ENCODE peak calls at places on chromosomes 12 and 14, in seven cellular contexts. One of them, this sample, is unnamed.
A peak's percentile ranks its signal among the peaks of the same experiment; 100 is the strongest.

GRCh38 chr14:84065811-84066210 is 1464.1 kb upstream of the FLRT2 start:
- DNase-seq in pancreas: no peak
- DNase-seq in endodermal cell: no peak
- DNase-seq in AG04450: no peak
- DNase-seq in tibial artery: no peak
- DNase-seq in fibroblast of the aortic adventitia: no peak
- DNase-seq in breast epithelium: no peak
- DNase-seq in this sample: no peak

GRCh38 chr14:96104469-96105057 is 65.4 kb downstream of the C14orf132 start:
- DNase-seq in pancreas: peak; percentile 91
- DNase-seq in endodermal cell: peak; percentile 17
- DNase-seq in AG04450: peak; percentile 99
- DNase-seq in tibial artery: peak; percentile 90
- DNase-seq in fibroblast of the aortic adventitia: peak; percentile 98
- DNase-seq in breast epithelium: peak; percentile 87
- DNase-seq in this sample: peak; percentile 99

GRCh38 chr12:43957732-43958131 is 121.9 kb downstream of the TMEM117 start:
- DNase-seq in pancreas: no peak
- DNase-seq in endodermal cell: peak; percentile 62
- DNase-seq in AG04450: peak; percentile 15
- DNase-seq in tibial artery: no peak
- DNase-seq in fibroblast of the aortic adventitia: peak; percentile 71
- DNase-seq in breast epithelium: no peak
- DNase-seq in this sample: peak; percentile 79

GRCh38 chr12:15662303-15662980 is 126.7 kb downstream of the EPS8 start:
- DNase-seq in pancreas: no peak
- DNase-seq in endodermal cell: no peak
- DNase-seq in AG04450: peak; percentile 69
- DNase-seq in tibial artery: no peak
- DNase-seq in fibroblast of the aortic adventitia: peak; percentile 90
- DNase-seq in breast epithelium: no peak
- DNase-seq in this sample: peak; percentile 87

GRCh38 chr12:53500119-53500775 is 836 bp upstream of the TARBP2 start:
- DNase-seq in pancreas: peak; percentile 67
- DNase-seq in endodermal cell: no peak
- DNase-seq in AG04450: no peak
- DNase-seq in tibial artery: peak; percentile 92
- DNase-seq in fibroblast of the aortic adventitia: peak; percentile 91
- DNase-seq in breast epithelium: peak; percentile 81
- DNase-seq in this sample: peak; percentile 91

GRCh38 chr12:6691473-6691872 is 2.3 kb upstream of the ZNF384 start:
- DNase-seq in pancreas: no peak
- DNase-seq in endodermal cell: no peak
- DNase-seq in AG04450: no peak
- DNase-seq in tibial artery: no peak
- DNase-seq in fibroblast of the aortic adventitia: peak; percentile 60
- DNase-seq in breast epithelium: no peak
- DNase-seq in this sample: peak; percentile 70

GRCh38 chr12:109173443-109174240 is 57.3 kb downstream of the ACACB start:
- DNase-seq in pancreas: no peak
- DNase-seq in endodermal cell: peak; percentile 20
- DNase-seq in AG04450: no peak
- DNase-seq in tibial artery: no peak
- DNase-seq in fibroblast of the aortic adventitia: no peak
- DNase-seq in breast epithelium: no peak
- DNase-seq in this sample: no peak

GRCh38 chr12:124125472-124125871 is 152.5 kb downstream of the ZNF664 start:
- DNase-seq in pancreas: no peak
- DNase-seq in endodermal cell: peak; percentile 35
- DNase-seq in AG04450: no peak
- DNase-seq in tibial artery: no peak
- DNase-seq in fibroblast of the aortic adventitia: no peak
- DNase-seq in breast epithelium: no peak
- DNase-seq in this sample: no peak

GRCh38 chr12:52191841-52192791 is at the start of gene KRT80:
- DNase-seq in pancreas: peak; percentile 93
- DNase-seq in endodermal cell: no peak
- DNase-seq in AG04450: peak; percentile 95
- DNase-seq in tibial artery: peak; percentile 91
- DNase-seq in fibroblast of the aortic adventitia: peak; percentile 99
- DNase-seq in breast epithelium: peak; percentile 97
- DNase-seq in this sample: peak; percentile 99

GRCh38 chr12:104790296-104791125 is 167.6 kb downstream of the SLC41A2 start:
- DNase-seq in pancreas: peak; percentile 54
- DNase-seq in endodermal cell: peak; percentile 92
- DNase-seq in AG04450: no peak
- DNase-seq in tibial artery: no peak
- DNase-seq in fibroblast of the aortic adventitia: no peak
- DNase-seq in breast epithelium: no peak
- DNase-seq in this sample: no peak

GRCh38 chr12:108955225-108955835 is 65.5 kb downstream of the SVOP start:
- DNase-seq in pancreas: no peak
- DNase-seq in endodermal cell: no peak
- DNase-seq in AG04450: no peak
- DNase-seq in tibial artery: no peak
- DNase-seq in fibroblast of the aortic adventitia: peak; percentile 9
- DNase-seq in breast epithelium: no peak
- DNase-seq in this sample: peak; percentile 2

GRCh38 chr14:97299661-97300060 is 502.5 kb downstream of the VRK1 start:
- DNase-seq in pancreas: no peak
- DNase-seq in endodermal cell: peak; percentile 74
- DNase-seq in AG04450: no peak
- DNase-seq in tibial artery: no peak
- DNase-seq in fibroblast of the aortic adventitia: no peak
- DNase-seq in breast epithelium: no peak
- DNase-seq in this sample: no peak

GRCh38 chr12:116675339-116676107 is 62.3 kb downstream of the SPRING1 start:
- DNase-seq in pancreas: no peak
- DNase-seq in endodermal cell: no peak
- DNase-seq in AG04450: no peak
- DNase-seq in tibial artery: no peak
- DNase-seq in fibroblast of the aortic adventitia: no peak
- DNase-seq in breast epithelium: no peak
- DNase-seq in this sample: no peak

GRCh38 chr12:53506450-53506785 is 866 bp downstream of the NPFF start:
- DNase-seq in pancreas: no peak
- DNase-seq in endodermal cell: no peak
- DNase-seq in AG04450: no peak
- DNase-seq in tibial artery: no peak
- DNase-seq in fibroblast of the aortic adventitia: no peak
- DNase-seq in breast epithelium: no peak
- DNase-seq in this sample: no peak

GRCh38 chr14:80959448-80960006 is 4.1 kb downstream of the TSHR start:
- DNase-seq in pancreas: no peak
- DNase-seq in endodermal cell: no peak
- DNase-seq in AG04450: no peak
- DNase-seq in tibial artery: no peak
- DNase-seq in fibroblast of the aortic adventitia: no peak
- DNase-seq in breast epithelium: no peak
- DNase-seq in this sample: no peak

GRCh38 chr12:102169922-102170698 is 27.5 kb downstream of the PMCH start:
- DNase-seq in pancreas: peak; percentile 15
- DNase-seq in endodermal cell: no peak
- DNase-seq in AG04450: no peak
- DNase-seq in tibial artery: no peak
- DNase-seq in fibroblast of the aortic adventitia: peak; percentile 48
- DNase-seq in breast epithelium: no peak
- DNase-seq in this sample: peak; percentile 41

GRCh38 chr12:130775953-130776856 is 60.1 kb upstream of the RIMBP2 start:
- DNase-seq in pancreas: peak; percentile 43
- DNase-seq in endodermal cell: peak; percentile 94
- DNase-seq in AG04450: peak; percentile 72
- DNase-seq in tibial artery: peak; percentile 43
- DNase-seq in fibroblast of the aortic adventitia: peak; percentile 86
- DNase-seq in breast epithelium: peak; percentile 20
- DNase-seq in this sample: peak; percentile 90

GRCh38 chr12:66861157-66861750 is 182.4 kb upstream of the GRIP1 start:
- DNase-seq in pancreas: peak; percentile 60
- DNase-seq in endodermal cell: peak; percentile 91
- DNase-seq in AG04450: peak; percentile 23
- DNase-seq in tibial artery: peak; percentile 58
- DNase-seq in fibroblast of the aortic adventitia: peak; percentile 66
- DNase-seq in breast epithelium: peak; percentile 24
- DNase-seq in this sample: peak; percentile 74

GRCh38 chr12:11535127-11535526 is 114.3 kb upstream of the ETV6 start:
- DNase-seq in pancreas: no peak
- DNase-seq in endodermal cell: no peak
- DNase-seq in AG04450: no peak
- DNase-seq in tibial artery: no peak
- DNase-seq in fibroblast of the aortic adventitia: no peak
- DNase-seq in breast epithelium: no peak
- DNase-seq in this sample: no peak

GRCh38 chr12:105775351-105775750 is 363.4 kb downstream of the NUAK1 start:
- DNase-seq in pancreas: no peak
- DNase-seq in endodermal cell: no peak
- DNase-seq in AG04450: no peak
- DNase-seq in tibial artery: no peak
- DNase-seq in fibroblast of the aortic adventitia: peak; percentile 9
- DNase-seq in breast epithelium: no peak
- DNase-seq in this sample: no peak

GRCh38 chr12:28374556-28374955 is 184.3 kb downstream of the CCDC91 start:
- DNase-seq in pancreas: no peak
- DNase-seq in endodermal cell: no peak
- DNase-seq in AG04450: no peak
- DNase-seq in tibial artery: no peak
- DNase-seq in fibroblast of the aortic adventitia: peak; percentile 57
- DNase-seq in breast epithelium: no peak
- DNase-seq in this sample: peak; percentile 42

GRCh38 chr12:109697877-109698468 is 15.7 kb upstream of the FAM222A start:
- DNase-seq in pancreas: no peak
- DNase-seq in endodermal cell: peak; percentile 82
- DNase-seq in AG04450: no peak
- DNase-seq in tibial artery: no peak
- DNase-seq in fibroblast of the aortic adventitia: no peak
- DNase-seq in breast epithelium: no peak
- DNase-seq in this sample: no peak

GRCh38 chr14:96146131-96146771 is 58.4 kb upstream of the BDKRB2 start:
- DNase-seq in pancreas: peak; percentile 46
- DNase-seq in endodermal cell: no peak
- DNase-seq in AG04450: no peak
- DNase-seq in tibial artery: peak; percentile 57
- DNase-seq in fibroblast of the aortic adventitia: peak; percentile 98
- DNase-seq in breast epithelium: peak; percentile 85
- DNase-seq in this sample: peak; percentile 55

GRCh38 chr12:122729583-122730214 is 945 bp downstream of the HCAR1 start:
- DNase-seq in pancreas: no peak
- DNase-seq in endodermal cell: no peak
- DNase-seq in AG04450: no peak
- DNase-seq in tibial artery: no peak
- DNase-seq in fibroblast of the aortic adventitia: no peak
- DNase-seq in breast epithelium: no peak
- DNase-seq in this sample: no peak

GRCh38 chr14:93085916-93086315 is 29.8 kb downstream of the ITPK1 start:
- DNase-seq in pancreas: no peak
- DNase-seq in endodermal cell: peak; percentile 88
- DNase-seq in AG04450: no peak
- DNase-seq in tibial artery: no peak
- DNase-seq in fibroblast of the aortic adventitia: no peak
- DNase-seq in breast epithelium: no peak
- DNase-seq in this sample: no peak

GRCh38 chr14:78104130-78104529 is 66.0 kb upstream of the NRXN3 start:
- DNase-seq in pancreas: no peak
- DNase-seq in endodermal cell: no peak
- DNase-seq in AG04450: no peak
- DNase-seq in tibial artery: no peak
- DNase-seq in fibroblast of the aortic adventitia: no peak
- DNase-seq in breast epithelium: no peak
- DNase-seq in this sample: no peak

GRCh38 chr14:50231475-50232275 is at the start of gene SOS2:
- DNase-seq in pancreas: peak; percentile 83
- DNase-seq in endodermal cell: peak; percentile 95
- DNase-seq in AG04450: peak; percentile 39
- DNase-seq in tibial artery: peak; percentile 85
- DNase-seq in fibroblast of the aortic adventitia: peak; percentile 76
- DNase-seq in breast epithelium: peak; percentile 80
- DNase-seq in this sample: peak; percentile 94

GRCh38 chr12:62540354-62540753 is 73.7 kb downstream of the MON2 start:
- DNase-seq in pancreas: no peak
- DNase-seq in endodermal cell: no peak
- DNase-seq in AG04450: no peak
- DNase-seq in tibial artery: no peak
- DNase-seq in fibroblast of the aortic adventitia: no peak
- DNase-seq in breast epithelium: no peak
- DNase-seq in this sample: no peak

GRCh38 chr14:70907172-70907995 is at the start of gene PCNX1:
- DNase-seq in pancreas: peak; percentile 86
- DNase-seq in endodermal cell: peak; percentile 96
- DNase-seq in AG04450: peak; percentile 44
- DNase-seq in tibial artery: peak; percentile 84
- DNase-seq in fibroblast of the aortic adventitia: peak; percentile 81
- DNase-seq in breast epithelium: peak; percentile 79
- DNase-seq in this sample: peak; percentile 93

GRCh38 chr12:56257491-56258067 is 605 bp downstream of the ANKRD52 start:
- DNase-seq in pancreas: no peak
- DNase-seq in endodermal cell: peak; percentile 93
- DNase-seq in AG04450: no peak
- DNase-seq in tibial artery: no peak
- DNase-seq in fibroblast of the aortic adventitia: peak; percentile 21
- DNase-seq in breast epithelium: no peak
- DNase-seq in this sample: no peak

GRCh38 chr12:114013601-114014345 is 47.6 kb upstream of the RBM19 start:
- DNase-seq in pancreas: no peak
- DNase-seq in endodermal cell: peak; percentile 91
- DNase-seq in AG04450: peak; percentile 7
- DNase-seq in tibial artery: no peak
- DNase-seq in fibroblast of the aortic adventitia: peak; percentile 19
- DNase-seq in breast epithelium: no peak
- DNase-seq in this sample: peak; percentile 48
- TF ChIP-seq CTCF in pancreas: no peak
- TF ChIP-seq CTCF in endodermal cell: peak; percentile 84
- TF ChIP-seq CTCF in AG04450: peak; percentile 47
- TF ChIP-seq CTCF in tibial artery: no peak
- TF ChIP-seq CTCF in fibroblast of the aortic adventitia: no peak
- TF ChIP-seq CTCF in breast epithelium: no peak
- TF ChIP-seq CTCF in this sample: peak; percentile 39

GRCh38 chr14:76329951-76330350 is 46.0 kb upstream of the ESRRB start:
- DNase-seq in pancreas: no peak
- DNase-seq in endodermal cell: peak; percentile 66
- DNase-seq in AG04450: no peak
- DNase-seq in tibial artery: no peak
- DNase-seq in fibroblast of the aortic adventitia: no peak
- DNase-seq in breast epithelium: no peak
- DNase-seq in this sample: no peak
- H3K4me3 ChIP-seq in pancreas: no peak overlapping the region
- H3K4me3 ChIP-seq in endodermal cell: no peak overlapping the region
- H3K4me3 ChIP-seq in AG04450: no peak overlapping the region
- H3K4me3 ChIP-seq in tibial artery: no peak overlapping the region
- H3K4me3 ChIP-seq in fibroblast of the aortic adventitia: no peak overlapping the region
- H3K4me3 ChIP-seq in breast epithelium: no peak overlapping the region
- H3K4me3 ChIP-seq in this sample: no peak overlapping the region

GRCh38 chr12:132163911-132164288 is 19.6 kb downstream of the NOC4L start:
- DNase-seq in pancreas: no peak
- DNase-seq in endodermal cell: no peak
- DNase-seq in AG04450: no peak
- DNase-seq in tibial artery: no peak
- DNase-seq in fibroblast of the aortic adventitia: no peak
- DNase-seq in breast epithelium: no peak
- DNase-seq in this sample: no peak
- TF ChIP-seq CTCF in pancreas: no peak
- TF ChIP-seq CTCF in endodermal cell: peak; percentile 59
- TF ChIP-seq CTCF in AG04450: peak; percentile 35
- TF ChIP-seq CTCF in tibial artery: no peak
- TF ChIP-seq CTCF in fibroblast of the aortic adventitia: peak; percentile 41
- TF ChIP-seq CTCF in breast epithelium: no peak
- TF ChIP-seq CTCF in this sample: peak; percentile 19

GRCh38 chr12:88432536-88433462 is 147.5 kb downstream of the KITLG start:
- DNase-seq in pancreas: no peak
- DNase-seq in endodermal cell: no peak
- DNase-seq in AG04450: no peak
- DNase-seq in tibial artery: no peak
- DNase-seq in fibroblast of the aortic adventitia: peak; percentile 84
- DNase-seq in breast epithelium: no peak
- DNase-seq in this sample: peak; percentile 71
- H3K4me3 ChIP-seq in pancreas: no peak overlapping the region
- H3K4me3 ChIP-seq in endodermal cell: no peak overlapping the region
- H3K4me3 ChIP-seq in AG04450: no peak overlapping the region
- H3K4me3 ChIP-seq in tibial artery: no peak overlapping the region
- H3K4me3 ChIP-seq in fibroblast of the aortic adventitia: no peak overlapping the region
- H3K4me3 ChIP-seq in breast epithelium: no peak overlapping the region
- H3K4me3 ChIP-seq in this sample: no peak overlapping the region